ENCODE peak calls at places on chromosomes 12 and 14, in six cellular contexts. J, I, Z, L, M and E are unnamed samples.
A peak's percentile ranks its signal among the peaks of the same experiment; 100 is the strongest.

GRCh38 chr14:29926228-29926627 is 1.4 kb downstream of the PRKD1 start:
- DNase-seq in J (no peak), I (no peak), Z (no peak), L (no peak), M (no peak), E (no peak)

GRCh38 chr12:1606021-1606622 is 11.7 kb upstream of the FBXL14 start:
- DNase-seq in J (no peak), I (peak; percentile 91), Z (peak; percentile 90), L (peak; percentile 87), M (peak; percentile 63), E (peak; percentile 92)

GRCh38 chr12:106753526-106753925 is 21.0 kb upstream of the RIC8B start:
- DNase-seq in J (no peak), I (no peak), Z (no peak), L (no peak), M (peak; percentile 79), E (no peak)

GRCh38 chr12:128829870-128830504 is 6.2 kb upstream of the SLC15A4 start:
- DNase-seq in J (no peak), I (no peak), Z (no peak), L (no peak), M (peak; percentile 78), E (peak; percentile 88)

GRCh38 chr14:72525087-72525909 is 368.6 kb downstream of the DPF3 start:
- DNase-seq in J (no peak), I (no peak), Z (no peak), L (no peak), M (no peak), E (no peak)

GRCh38 chr14:24074625-24075484 is 3.5 kb downstream of the CPNE6 start:
- DNase-seq in J (no peak), I (no peak), Z (no peak), L (no peak), M (no peak), E (no peak)

GRCh38 chr14:28083456-28083855 is 683.1 kb upstream of the FOXG1 start:
- DNase-seq in J (no peak), I (no peak), Z (peak; percentile 0), L (no peak), M (no peak), E (no peak)

GRCh38 chr12:45543887-45544286 is 185.6 kb upstream of the ARID2 start:
- DNase-seq in J (peak; percentile 69), I (no peak), Z (peak; percentile 87), L (no peak), M (peak; percentile 77), E (peak; percentile 46)

GRCh38 chr12:80756875-80757274 is 40.2 kb downstream of the MYF5 start:
- DNase-seq in J (no peak), I (no peak), Z (peak; percentile 70), L (no peak), M (no peak), E (no peak)

GRCh38 chr12:49093746-49094103 is 876 bp downstream of the DHH start:
- DNase-seq in J (no peak), I (no peak), Z (no peak), L (no peak), M (no peak), E (no peak)

GRCh38 chr12:74317078-74317581 is 220.5 kb upstream of the ATXN7L3B start:
- DNase-seq in J (no peak), I (no peak), Z (peak; percentile 28), L (peak; percentile 17), M (no peak), E (no peak)

GRCh38 chr12:116055895-116056607 is 221.4 kb downstream of the MED13L start:
- DNase-seq in J (no peak), I (no peak), Z (no peak), L (no peak), M (no peak), E (no peak)

GRCh38 chr14:100535287-100536131 is 51.7 kb downstream of the BEGAIN start:
- DNase-seq in J (no peak), I (peak; percentile 78), Z (no peak), L (peak; percentile 13), M (no peak), E (peak; percentile 32)

GRCh38 chr14:64812412-64812811 is 67.3 kb downstream of the SPTB start:
- DNase-seq in J (no peak), I (no peak), Z (no peak), L (no peak), M (peak; percentile 49), E (no peak)

GRCh38 chr12:107379852-107380567 is 286.7 kb upstream of the CRY1 start:
- DNase-seq in J (no peak), I (no peak), Z (peak; percentile 53), L (no peak), M (no peak), E (no peak)

GRCh38 chr12:99649551-99649950 is 2.0 kb downstream of the GARIN6 start:
- DNase-seq in J (no peak), I (no peak), Z (no peak), L (no peak), M (no peak), E (no peak)

GRCh38 chr14:35578639-35579038 is 44.7 kb downstream of the INSM2 start:
- DNase-seq in J (no peak), I (no peak), Z (no peak), L (no peak), M (no peak), E (no peak)
- TF ChIP-seq CTCF in J (no peak), I (no peak), Z (no peak), L (no peak), M (no peak), E (no peak)

GRCh38 chr14:94122438-94122837 is 7.0 kb downstream of the IFI27L2 start:
- DNase-seq in J (no peak), I (peak; percentile 57), Z (no peak), L (no peak), M (no peak), E (no peak)
- TF ChIP-seq CTCF in J (no peak), I (no peak), Z (no peak), L (no peak), M (no peak), E (no peak)

GRCh38 chr12:52232233-52232915 is 669 bp upstream of the KRT7 start:
- DNase-seq in J (no peak), I (no peak), Z (no peak), L (no peak), M (no peak), E (no peak)

GRCh38 chr12:52234226-52234810 is 1.3 kb downstream of the KRT7 start:
- DNase-seq in J (no peak), I (no peak), Z (no peak), L (no peak), M (no peak), E (no peak)

GRCh38 chr12:52233462-52234141 is 559 bp downstream of the KRT7 start:
- DNase-seq in J (no peak), I (no peak), Z (no peak), L (no peak), M (no peak), E (no peak)

GRCh38 chr12:52231305-52232232 is 1.5 kb upstream of the KRT7 start:
- DNase-seq in J (no peak), I (no peak), Z (no peak), L (no peak), M (no peak), E (no peak)

DNA sequence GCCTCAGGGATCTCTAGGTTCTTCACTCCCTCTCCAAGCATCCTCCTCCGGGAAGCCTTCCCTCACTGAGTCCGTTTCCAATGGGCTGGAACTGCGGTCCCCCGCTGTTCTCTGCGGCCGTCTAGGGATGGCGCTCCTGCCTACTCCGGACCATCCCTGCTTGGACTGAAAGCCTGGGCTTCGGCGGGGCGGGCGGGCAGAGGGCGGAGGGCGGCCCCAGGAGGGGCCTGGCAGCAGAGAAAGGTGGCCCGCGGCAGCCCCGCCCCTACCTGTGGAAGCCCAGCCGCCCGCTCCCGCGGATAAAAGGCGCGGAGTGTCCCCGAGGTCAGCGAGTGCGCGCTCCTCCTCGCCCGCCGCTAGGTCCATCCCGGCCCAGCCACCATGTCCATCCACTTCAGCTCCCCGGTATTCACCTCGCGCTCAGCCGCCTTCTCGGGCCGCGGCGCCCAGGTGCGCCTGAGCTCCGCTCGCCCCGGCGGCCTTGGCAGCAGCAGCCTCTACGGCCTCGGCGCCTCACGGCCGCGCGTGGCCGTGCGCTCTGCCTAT is at the start of gene KRT7:
- DNase-seq in J (no peak), I (no peak), Z (no peak), L (no peak), M (no peak), E (no peak)
- TF ChIP-seq CTCF in J (no peak), I (peak; percentile 6), Z (no peak), L (no peak), M (no peak), E (no peak)

DNA sequence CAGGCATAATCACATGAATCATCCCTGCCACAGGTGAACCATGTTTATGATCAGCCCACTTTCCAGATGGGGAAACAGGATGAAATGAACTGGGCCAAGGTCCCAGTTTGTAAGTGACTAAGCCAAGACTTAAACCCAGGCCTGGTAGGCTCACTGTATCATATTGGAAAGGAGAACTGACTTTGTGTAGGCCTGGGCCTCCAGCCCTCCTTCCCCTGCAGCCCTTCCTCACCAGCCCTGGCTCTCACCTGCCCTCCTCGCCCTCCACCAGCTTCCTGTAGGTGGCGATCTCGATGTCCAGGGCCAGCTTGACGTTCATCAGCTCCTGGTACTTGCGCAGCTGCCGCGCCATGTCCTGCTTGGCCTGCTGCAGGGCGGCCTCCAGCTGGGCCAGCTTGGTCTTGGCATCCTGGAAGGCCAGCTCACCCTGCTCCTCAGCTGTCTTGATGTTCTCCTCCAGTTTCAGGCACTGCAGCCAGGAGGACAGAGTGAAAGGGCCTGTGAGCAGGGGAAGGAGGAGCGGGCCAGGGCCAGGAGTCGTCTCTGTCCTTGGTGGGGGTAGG is 19.8 kb downstream of the KRT80 start:
- DNase-seq in J (no peak), I (no peak), Z (peak; percentile 68), L (no peak), M (no peak), E (peak; percentile 63)
- TF ChIP-seq CTCF in J (peak; percentile 52), I (peak; percentile 44), Z (peak; percentile 34), L (no peak), M (peak; percentile 14), E (peak; percentile 48)